ENCODE peak calls at places on chromosomes 5 and 9, in seven cellular contexts. One of them, this sample, is unnamed.

GRCh38 chr5:115096034-115096769 is 73.5 kb downstream of the TRIM36 start:
- DNase-seq in islet precursor cell: peak
- DNase-seq in HTR-8/SVneo: no peak
- DNase-seq in GM23248: no peak
- DNase-seq in nephron progenitor cell: no peak
- DNase-seq in CD8-positive, alpha-beta T cell: no peak
- DNase-seq in astrocyte of the hippocampus: no peak
- DNase-seq in this sample: no peak

GRCh38 chr9:69637193-69637592 is 35.0 kb downstream of the APBA1 start:
- DNase-seq in islet precursor cell: no peak
- DNase-seq in HTR-8/SVneo: no peak
- DNase-seq in GM23248: peak
- DNase-seq in nephron progenitor cell: no peak
- DNase-seq in CD8-positive, alpha-beta T cell: no peak
- DNase-seq in astrocyte of the hippocampus: no peak
- DNase-seq in this sample: no peak

GRCh38 chr9:79581388-79581787 is 9.6 kb downstream of the TLE4 start:
- DNase-seq in islet precursor cell: no peak
- DNase-seq in HTR-8/SVneo: no peak
- DNase-seq in GM23248: peak
- DNase-seq in nephron progenitor cell: no peak
- DNase-seq in CD8-positive, alpha-beta T cell: no peak
- DNase-seq in astrocyte of the hippocampus: peak
- DNase-seq in this sample: no peak

GRCh38 chr9:130382636-130383349 is 62.0 kb upstream of the ASS1 start:
- DNase-seq in islet precursor cell: no peak
- DNase-seq in HTR-8/SVneo: no peak
- DNase-seq in GM23248: no peak
- DNase-seq in nephron progenitor cell: no peak
- DNase-seq in CD8-positive, alpha-beta T cell: no peak
- DNase-seq in astrocyte of the hippocampus: no peak
- DNase-seq in this sample: no peak

GRCh38 chr5:11619339-11620028 is 284.8 kb downstream of the CTNND2 start:
- DNase-seq in islet precursor cell: no peak
- DNase-seq in HTR-8/SVneo: peak
- DNase-seq in GM23248: peak
- DNase-seq in nephron progenitor cell: no peak
- DNase-seq in CD8-positive, alpha-beta T cell: no peak
- DNase-seq in astrocyte of the hippocampus: peak
- DNase-seq in this sample: peak

GRCh38 chr9:133125706-133126696 is 5.0 kb upstream of the RALGDS start:
- DNase-seq in islet precursor cell: no peak
- DNase-seq in HTR-8/SVneo: no peak
- DNase-seq in GM23248: peak
- DNase-seq in nephron progenitor cell: no peak
- DNase-seq in CD8-positive, alpha-beta T cell: no peak
- DNase-seq in astrocyte of the hippocampus: peak
- DNase-seq in this sample: no peak

GRCh38 chr9:14361074-14361473 is 47.1 kb upstream of the NFIB start:
- DNase-seq in islet precursor cell: no peak
- DNase-seq in HTR-8/SVneo: no peak
- DNase-seq in GM23248: peak
- DNase-seq in nephron progenitor cell: no peak
- DNase-seq in CD8-positive, alpha-beta T cell: no peak
- DNase-seq in astrocyte of the hippocampus: no peak
- DNase-seq in this sample: no peak

GRCh38 chr5:37501152-37501551 is 122.0 kb downstream of the WDR70 start:
- DNase-seq in islet precursor cell: no peak
- DNase-seq in HTR-8/SVneo: no peak
- DNase-seq in GM23248: peak
- DNase-seq in nephron progenitor cell: no peak
- DNase-seq in CD8-positive, alpha-beta T cell: no peak
- DNase-seq in astrocyte of the hippocampus: no peak
- DNase-seq in this sample: no peak

GRCh38 chr5:10509593-10509992 is 54.3 kb upstream of the ANKRD33B start:
- DNase-seq in islet precursor cell: no peak
- DNase-seq in HTR-8/SVneo: no peak
- DNase-seq in GM23248: no peak
- DNase-seq in nephron progenitor cell: no peak
- DNase-seq in CD8-positive, alpha-beta T cell: no peak
- DNase-seq in astrocyte of the hippocampus: no peak
- DNase-seq in this sample: no peak

GRCh38 chr5:165502893-165503696 is 1997.7 kb downstream of the MAT2B start:
- DNase-seq in islet precursor cell: no peak
- DNase-seq in HTR-8/SVneo: no peak
- DNase-seq in GM23248: no peak
- DNase-seq in nephron progenitor cell: no peak
- DNase-seq in CD8-positive, alpha-beta T cell: no peak
- DNase-seq in astrocyte of the hippocampus: peak
- DNase-seq in this sample: no peak

GRCh38 chr9:88652876-88653275 is 117.9 kb downstream of the NXNL2 start:
- DNase-seq in islet precursor cell: no peak
- DNase-seq in HTR-8/SVneo: no peak
- DNase-seq in GM23248: peak
- DNase-seq in nephron progenitor cell: no peak
- DNase-seq in CD8-positive, alpha-beta T cell: no peak
- DNase-seq in astrocyte of the hippocampus: no peak
- DNase-seq in this sample: no peak

GRCh38 chr5:43191740-43192557 is at the start of gene NIM1K:
- DNase-seq in islet precursor cell: peak
- DNase-seq in HTR-8/SVneo: peak
- DNase-seq in GM23248: peak
- DNase-seq in nephron progenitor cell: peak
- DNase-seq in CD8-positive, alpha-beta T cell: no peak
- DNase-seq in astrocyte of the hippocampus: peak
- DNase-seq in this sample: peak

GRCh38 chr9:124754289-124754688 is 16.8 kb downstream of the NR6A1 start:
- DNase-seq in islet precursor cell: no peak
- DNase-seq in HTR-8/SVneo: peak
- DNase-seq in GM23248: peak
- DNase-seq in nephron progenitor cell: no peak
- DNase-seq in CD8-positive, alpha-beta T cell: no peak
- DNase-seq in astrocyte of the hippocampus: peak
- DNase-seq in this sample: no peak

GRCh38 chr9:22040760-22041159 is 31.7 kb upstream of the CDKN2B start:
- DNase-seq in islet precursor cell: no peak
- DNase-seq in HTR-8/SVneo: no peak
- DNase-seq in GM23248: peak
- DNase-seq in nephron progenitor cell: no peak
- DNase-seq in CD8-positive, alpha-beta T cell: no peak
- DNase-seq in astrocyte of the hippocampus: peak
- DNase-seq in this sample: no peak

GRCh38 chr9:104068546-104068945 is 25.6 kb upstream of the SMC2 start:
- DNase-seq in islet precursor cell: no peak
- DNase-seq in HTR-8/SVneo: no peak
- DNase-seq in GM23248: peak
- DNase-seq in nephron progenitor cell: no peak
- DNase-seq in CD8-positive, alpha-beta T cell: no peak
- DNase-seq in astrocyte of the hippocampus: no peak
- DNase-seq in this sample: no peak

GRCh38 chr5:91160751-91161285 is 222.3 kb downstream of the ARRDC3 start:
- DNase-seq in islet precursor cell: no peak
- DNase-seq in HTR-8/SVneo: no peak
- DNase-seq in GM23248: peak
- DNase-seq in nephron progenitor cell: no peak
- DNase-seq in CD8-positive, alpha-beta T cell: no peak
- DNase-seq in astrocyte of the hippocampus: no peak
- DNase-seq in this sample: no peak

GRCh38 chr5:13601152-13601551 is 343.3 kb downstream of the DNAH5 start:
- DNase-seq in islet precursor cell: no peak
- DNase-seq in HTR-8/SVneo: peak
- DNase-seq in GM23248: peak
- DNase-seq in nephron progenitor cell: no peak
- DNase-seq in CD8-positive, alpha-beta T cell: no peak
- DNase-seq in astrocyte of the hippocampus: peak
- DNase-seq in this sample: no peak

GRCh38 chr9:15390200-15390599 is 32.5 kb upstream of the SNAPC3 start:
- DNase-seq in islet precursor cell: no peak
- DNase-seq in HTR-8/SVneo: no peak
- DNase-seq in GM23248: no peak
- DNase-seq in nephron progenitor cell: no peak
- DNase-seq in CD8-positive, alpha-beta T cell: no peak
- DNase-seq in astrocyte of the hippocampus: no peak
- DNase-seq in this sample: no peak

GRCh38 chr9:129108805-129109370 is 1.7 kb downstream of the CRAT start:
- DNase-seq in islet precursor cell: no peak
- DNase-seq in HTR-8/SVneo: no peak
- DNase-seq in GM23248: no peak
- DNase-seq in nephron progenitor cell: no peak
- DNase-seq in CD8-positive, alpha-beta T cell: no peak
- DNase-seq in astrocyte of the hippocampus: no peak
- DNase-seq in this sample: no peak

GRCh38 chr9:135370411-135371375 is 108.9 kb upstream of the PPP1R26 start:
- DNase-seq in islet precursor cell: no peak
- DNase-seq in HTR-8/SVneo: no peak
- DNase-seq in GM23248: no peak
- DNase-seq in nephron progenitor cell: no peak
- DNase-seq in CD8-positive, alpha-beta T cell: no peak
- DNase-seq in astrocyte of the hippocampus: peak
- DNase-seq in this sample: no peak

GRCh38 chr5:160649304-160649703 is 202.7 kb downstream of the ATP10B start:
- DNase-seq in islet precursor cell: no peak
- DNase-seq in HTR-8/SVneo: no peak
- DNase-seq in GM23248: no peak
- DNase-seq in nephron progenitor cell: peak
- DNase-seq in CD8-positive, alpha-beta T cell: no peak
- DNase-seq in astrocyte of the hippocampus: no peak
- DNase-seq in this sample: peak

GRCh38 chr5:73687357-73687756 is 61.4 kb downstream of the ARHGEF28 start:
- DNase-seq in islet precursor cell: no peak
- DNase-seq in HTR-8/SVneo: no peak
- DNase-seq in GM23248: no peak
- DNase-seq in nephron progenitor cell: no peak
- DNase-seq in CD8-positive, alpha-beta T cell: no peak
- DNase-seq in astrocyte of the hippocampus: no peak
- DNase-seq in this sample: no peak

GRCh38 chr5:1761453-1761755 is 38.2 kb downstream of the MRPL36 start:
- DNase-seq in islet precursor cell: no peak
- DNase-seq in HTR-8/SVneo: no peak
- DNase-seq in GM23248: no peak
- DNase-seq in nephron progenitor cell: no peak
- DNase-seq in CD8-positive, alpha-beta T cell: no peak
- DNase-seq in astrocyte of the hippocampus: no peak
- DNase-seq in this sample: no peak

GRCh38 chr9:80467632-80468031 is 895.9 kb downstream of the TLE4 start:
- DNase-seq in islet precursor cell: no peak
- DNase-seq in HTR-8/SVneo: no peak
- DNase-seq in GM23248: peak
- DNase-seq in nephron progenitor cell: no peak
- DNase-seq in CD8-positive, alpha-beta T cell: no peak
- DNase-seq in astrocyte of the hippocampus: peak
- DNase-seq in this sample: no peak

This sample was measured in HuH-7.